ENCODE peak calls at places on chromosomes 6 and 20, in nine cellular contexts. K is cardiac muscle cell, Q is pancreas, Y is DND-41, U is prostate gland, X is foreskin keratinocyte, E is Peyer's patch, T is SJSA1, G is fibroblast of lung. M is an unnamed sample.

GRCh38 chr20:38147751-38148150 is 17.3 kb downstream of the TGM2 start:
- DNase-seq in K (no peak), Q (no peak), Y (no peak), U (no peak), X (no peak), E (no peak), T (no peak), G (no peak), M (peak; percentile 83)

GRCh38 chr20:41138217-41138526 is 829 bp downstream of the PLCG1 start:
- DNase-seq in K (no peak), Q (no peak), Y (no peak), U (no peak), X (no peak), E (no peak), T (no peak), G (peak; percentile 23), M (no peak)

GRCh38 chr6:100057941-100058340 is 63.9 kb upstream of the MCHR2 start:
- DNase-seq in K (no peak), Q (no peak), Y (no peak), U (no peak), X (no peak), E (no peak), T (no peak), G (no peak), M (no peak)

GRCh38 chr20:56604690-56605089 is 24.4 kb upstream of the TFAP2C start:
- DNase-seq in K (no peak), Q (no peak), Y (no peak), U (no peak), X (no peak), E (no peak), T (no peak), G (no peak), M (no peak)

GRCh38 chr20:21571841-21572690 is 58.2 kb upstream of the NKX2-2 start:
- DNase-seq in K (peak; percentile 39), Q (no peak), Y (peak; percentile 27), U (no peak), X (peak; percentile 34), E (no peak), T (no peak), G (no peak), M (no peak)

GRCh38 chr6:5112065-5112799 is 27.1 kb downstream of the PPP1R3G start:
- DNase-seq in K (no peak), Q (no peak), Y (no peak), U (no peak), X (peak; percentile 98), E (no peak), T (no peak), G (peak; percentile 86), M (no peak)

GRCh38 chr6:134523903-134524302 is 206.0 kb upstream of the SGK1 start:
- DNase-seq in K (no peak), Q (no peak), Y (no peak), U (peak; percentile 32), X (peak; percentile 78), E (no peak), T (no peak), G (no peak), M (no peak)

GRCh38 chr20:2230671-2231488 is 64.9 kb upstream of the TGM3 start:
- DNase-seq in K (no peak), Q (no peak), Y (no peak), U (no peak), X (no peak), E (no peak), T (peak; percentile 49), G (no peak), M (no peak)

GRCh38 chr6:86936834-86937218 is 502 bp upstream of the HTR1E start:
- DNase-seq in K (no peak), Q (no peak), Y (no peak), U (no peak), X (no peak), E (no peak), T (no peak), G (no peak), M (no peak)

GRCh38 chr6:90187437-90188049 is 109.1 kb downstream of the BACH2 start:
- DNase-seq in K (peak; percentile 27), Q (no peak), Y (no peak), U (no peak), X (no peak), E (no peak), T (no peak), G (no peak), M (no peak)

GRCh38 chr20:23331951-23332350 is 18.6 kb upstream of the NXT1 start:
- DNase-seq in K (no peak), Q (no peak), Y (no peak), U (no peak), X (no peak), E (no peak), T (no peak), G (peak; percentile 70), M (no peak)

GRCh38 chr20:8664778-8665177 is 404.1 kb upstream of the PLCB4 start:
- DNase-seq in K (peak; percentile 33), Q (no peak), Y (no peak), U (no peak), X (no peak), E (no peak), T (no peak), G (no peak), M (no peak)

GRCh38 chr6:32168807-32169206 is 4.4 kb downstream of the EGFL8 start:
- DNase-seq in K (no peak), Q (no peak), Y (no peak), U (no peak), X (no peak), E (no peak), T (no peak), G (no peak), M (no peak)

GRCh38 chr6:32167154-32167760 is 2.9 kb downstream of the EGFL8 start:
- DNase-seq in K (no peak), Q (no peak), Y (no peak), U (no peak), X (no peak), E (no peak), T (no peak), G (no peak), M (no peak)

GRCh38 chr6:32169211-32169610 is 4.8 kb downstream of the EGFL8 start:
- DNase-seq in K (no peak), Q (no peak), Y (no peak), U (no peak), X (no peak), E (no peak), T (no peak), G (no peak), M (no peak)

GRCh38 chr6:32167761-32168262 is 3.4 kb downstream of the EGFL8 start:
- DNase-seq in K (peak; percentile 84), Q (no peak), Y (no peak), U (no peak), X (no peak), E (no peak), T (no peak), G (no peak), M (no peak)

DNA sequence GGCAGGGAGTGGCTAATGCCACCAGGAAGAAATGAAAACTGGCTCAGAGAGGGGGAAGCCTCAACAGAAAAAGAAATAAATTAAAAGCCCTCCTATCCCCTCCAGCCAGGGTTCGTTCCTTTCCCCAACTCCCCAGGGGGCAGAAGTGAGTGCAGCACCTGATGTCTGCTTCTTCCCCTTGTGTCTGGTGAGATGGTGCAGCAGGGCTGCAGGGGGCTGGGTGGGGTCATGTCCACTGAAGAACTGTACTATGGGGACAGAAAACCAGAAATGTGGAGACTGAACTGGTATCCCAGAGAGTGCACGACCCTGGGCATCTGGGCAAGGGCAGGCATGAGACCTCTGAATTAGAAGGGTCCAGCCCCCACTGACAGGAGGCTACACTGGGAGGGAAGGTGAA is 4.0 kb downstream of the EGFL8 start:
- DNase-seq in K (no peak), Q (no peak), Y (no peak), U (no peak), X (no peak), E (no peak), T (no peak), G (no peak), M (no peak)
- H3K27ac ChIP-seq in K (peak overlapping the region; percentile 95), Q (no peak overlapping the region), Y (no peak overlapping the region), U (no peak overlapping the region), X (no peak overlapping the region), E (no peak overlapping the region), T (no peak overlapping the region), G (no peak overlapping the region), M (no peak overlapping the region)

DNA sequence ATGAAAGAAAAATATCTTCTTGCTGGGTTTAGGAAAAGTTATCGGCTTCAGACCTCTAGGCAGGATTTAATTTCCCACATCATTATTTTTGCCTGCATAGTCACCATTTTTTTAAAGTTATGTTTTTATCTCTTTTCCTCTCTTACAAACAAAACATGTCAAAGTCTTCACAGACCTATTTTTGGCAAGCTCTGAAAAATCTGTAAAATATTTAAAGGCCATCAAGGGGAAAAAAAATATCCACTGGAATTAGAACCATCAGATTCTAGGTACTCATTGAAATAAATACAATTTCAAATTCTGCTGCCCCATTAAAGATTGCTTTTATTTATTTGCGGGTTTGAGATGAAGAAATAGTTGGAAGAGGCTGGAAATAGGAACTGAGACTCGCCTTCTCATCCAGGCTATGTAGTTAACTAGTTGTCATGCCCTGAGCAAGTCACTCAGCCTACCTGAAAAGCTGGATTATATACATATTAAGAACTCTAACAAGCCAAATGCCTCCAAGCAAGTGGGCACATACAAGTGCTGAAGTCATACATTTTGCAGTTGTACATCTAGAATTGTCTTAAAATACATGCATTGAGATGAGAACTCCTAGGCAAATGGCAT is 101.7 kb upstream of the SASH1 start:
- DNase-seq in K (no peak), Q (no peak), Y (no peak), U (no peak), X (no peak), E (no peak), T (no peak), G (peak; percentile 45), M (no peak)
- H3K27ac ChIP-seq in K (no peak overlapping the region), Q (no peak overlapping the region), Y (no peak overlapping the region), U (no peak overlapping the region), X (no peak overlapping the region), E (no peak overlapping the region), T (no peak overlapping the region), G (no peak overlapping the region), M (no peak overlapping the region)

DNA sequence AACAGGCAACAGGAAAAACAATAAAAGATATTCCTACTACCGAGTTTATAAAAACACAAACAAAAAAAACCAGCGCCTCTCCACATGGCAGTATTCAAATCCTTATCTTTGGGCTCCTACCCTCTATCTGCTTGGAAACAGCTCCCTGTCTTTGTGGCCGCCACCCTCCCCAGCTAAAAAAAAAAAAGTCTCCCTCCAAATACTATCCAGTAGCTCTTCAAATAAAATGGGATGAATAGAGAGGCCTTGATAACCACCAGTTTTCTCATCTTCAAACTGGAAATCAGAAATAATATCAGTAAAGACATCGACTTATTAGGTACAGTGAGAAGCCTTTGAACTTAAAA is 96.2 kb downstream of the PSMG4 start:
- DNase-seq in K (no peak), Q (no peak), Y (no peak), U (no peak), X (no peak), E (no peak), T (no peak), G (no peak), M (no peak)
- H3K27ac ChIP-seq in K (no peak overlapping the region), Q (peak overlapping the region; percentile 80), Y (no peak overlapping the region), U (peak overlapping the region; percentile 94), X (no peak overlapping the region), E (peak overlapping the region; percentile 90), T (peak overlapping the region; percentile 62), G (no peak overlapping the region), M (no peak overlapping the region)

DNA sequence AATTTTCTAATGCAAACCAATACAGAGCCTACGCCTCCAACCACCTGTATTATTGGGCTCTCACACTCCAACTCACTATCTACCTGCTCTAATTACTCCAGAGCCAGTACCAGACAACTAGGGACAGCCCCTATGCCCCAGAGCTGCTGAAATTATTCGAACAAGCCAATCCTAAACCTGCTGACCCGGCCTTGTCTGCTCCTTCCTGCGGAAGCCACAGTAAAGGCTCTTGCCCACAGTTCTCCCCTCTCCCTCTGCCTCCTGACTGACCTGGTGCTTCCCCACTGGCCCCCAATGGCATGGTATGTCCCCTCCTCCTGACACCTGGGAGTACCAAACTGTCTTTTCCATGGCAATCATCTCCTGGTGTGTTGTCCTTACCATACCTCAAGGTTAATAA is 4.1 kb upstream of the TOX2 start:
- DNase-seq in K (no peak), Q (no peak), Y (no peak), U (no peak), X (no peak), E (no peak), T (no peak), G (no peak), M (no peak)
- H3K27ac ChIP-seq in K (no peak overlapping the region), Q (no peak overlapping the region), Y (no peak overlapping the region), U (no peak overlapping the region), X (no peak overlapping the region), E (no peak overlapping the region), T (no peak overlapping the region), G (no peak overlapping the region), M (no peak overlapping the region)

M was measured in RWPE2.